ENCODE peak calls at places on chromosomes 2 and 18, in seven cellular contexts. M is spleen, N is HTR-8/SVneo, D is SK-N-DZ, K is LHCN-M2, F is NCI-H748 treated with DMSO at 0.1 percent for 48 hours, I is neural crest cell. T is an unnamed sample.

GRCh38 chr2:1024981-1025380 is 74.3 kb downstream of the SNTG2 start:
- DNase-seq in M (no peak), N (no peak), D (no peak), K (peak), F (no peak), I (no peak), T (no peak)

GRCh38 chr2:162007447-162008040 is 66.5 kb downstream of the DPP4 start:
- DNase-seq in M (no peak), N (no peak), D (no peak), K (no peak), F (no peak), I (no peak), T (no peak)

GRCh38 chr2:8328189-8328588 is 353.7 kb upstream of the ID2 start:
- DNase-seq in M (peak), N (no peak), D (no peak), K (no peak), F (no peak), I (no peak), T (no peak)

GRCh38 chr2:8631465-8632005 is 50.3 kb upstream of the ID2 start:
- DNase-seq in M (peak), N (no peak), D (no peak), K (no peak), F (no peak), I (no peak), T (no peak)

GRCh38 chr18:63963610-63964256 is 6.1 kb upstream of the SERPINB8 start:
- DNase-seq in M (no peak), N (peak), D (no peak), K (peak), F (peak), I (no peak), T (no peak)

GRCh38 chr2:178858896-178859628 is 51.8 kb upstream of the TTN start:
- DNase-seq in M (no peak), N (no peak), D (no peak), K (peak), F (no peak), I (no peak), T (no peak)

GRCh38 chr2:33583194-33583938 is 15.7 kb downstream of the FAM98A start:
- DNase-seq in M (no peak), N (peak), D (peak), K (peak), F (no peak), I (peak), T (no peak)

GRCh38 chr18:32093523-32093922 is 1.8 kb downstream of the RNF138 start:
- DNase-seq in M (no peak), N (no peak), D (no peak), K (peak), F (no peak), I (no peak), T (no peak)

GRCh38 chr2:100982431-100982861 is 19.6 kb upstream of the RPL31 start:
- DNase-seq in M (no peak), N (no peak), D (peak), K (no peak), F (no peak), I (no peak), T (no peak)

GRCh38 chr2:20226152-20226545 is 1.2 kb upstream of the SDC1 start:
- DNase-seq in M (no peak), N (no peak), D (no peak), K (no peak), F (no peak), I (no peak), T (no peak)

GRCh38 chr2:10659898-10660568 is 29.7 kb downstream of the NOL10 start:
- DNase-seq in M (no peak), N (peak), D (peak), K (peak), F (peak), I (peak), T (peak)

GRCh38 chr2:60337142-60337497 is 216.3 kb downstream of the BCL11A start:
- DNase-seq in M (no peak), N (no peak), D (no peak), K (no peak), F (no peak), I (no peak), T (no peak)

GRCh38 chr18:55116855-55117254 is 157.6 kb upstream of the CCDC68 start:
- DNase-seq in M (no peak), N (no peak), D (no peak), K (no peak), F (no peak), I (no peak), T (no peak)

GRCh38 chr18:59839931-59840685 is 59.7 kb upstream of the PMAIP1 start:
- DNase-seq in M (no peak), N (no peak), D (no peak), K (no peak), F (no peak), I (no peak), T (no peak)

GRCh38 chr2:121456325-121456724 is 74.4 kb upstream of the RNU4ATAC start:
- DNase-seq in M (no peak), N (no peak), D (no peak), K (no peak), F (no peak), I (no peak), T (no peak)

GRCh38 chr2:19762142-19762541 is 139.6 kb downstream of the TTC32 start:
- DNase-seq in M (no peak), N (no peak), D (no peak), K (no peak), F (no peak), I (no peak), T (no peak)

GRCh38 chr2:195660265-195660890 is 3.4 kb downstream of the SLC39A10 start:
- DNase-seq in M (no peak), N (peak), D (peak), K (peak), F (peak), I (peak), T (peak)

GRCh38 chr2:99822487-99823218 is 319.7 kb downstream of the AFF3 start:
- DNase-seq in M (no peak), N (no peak), D (no peak), K (no peak), F (no peak), I (peak), T (no peak)

GRCh38 chr18:59907172-59907571 is 7.4 kb downstream of the PMAIP1 start:
- DNase-seq in M (no peak), N (no peak), D (no peak), K (no peak), F (no peak), I (no peak), T (no peak)

GRCh38 chr2:30324245-30324644 is 92.9 kb downstream of the LBH start:
- DNase-seq in M (no peak), N (no peak), D (no peak), K (no peak), F (no peak), I (no peak), T (no peak)

GRCh38 chr2:203678971-203679370 is 27.5 kb upstream of the CD28 start:
- DNase-seq in M (no peak), N (no peak), D (no peak), K (no peak), F (no peak), I (no peak), T (no peak)

GRCh38 chr2:104733544-104733943 is 120.4 kb upstream of the POU3F3 start:
- DNase-seq in M (no peak), N (no peak), D (peak), K (no peak), F (peak), I (no peak), T (no peak)

GRCh38 chr2:7010376-7010775 is 93.2 kb downstream of the RNF144A start:
- DNase-seq in M (no peak), N (no peak), D (no peak), K (no peak), F (no peak), I (no peak), T (peak)

T was measured in HS-5.